ENCODE peak calls at places on chromosomes 16 and 17, in ten cellular contexts. V is breast epithelium, F is transverse colon, B is body of pancreas, G is esophagus muscularis mucosa, P is suprapubic skin, S is stomach, R is A549, W is IMR-90, H is Peyer's patch. D is an unnamed sample. For H3K4me1 and H3K9me3, the result is how much of the 10 kb centered on the place peaks cover.

GRCh38 chr16:85291302-85292148 is 179.3 kb upstream of the CIBAR2 start:
- DNase-seq in V (no peak), F (peak), B (no peak), G (no peak), P (no peak), S (peak), R (no peak), W (no peak), H (peak), D (peak)

GRCh38 chr16:30395155-30395991 is at the start of gene ZNF48:
- DNase-seq in V (peak), F (peak), B (peak), G (no peak), P (peak), S (peak), R (peak), W (peak), H (peak), D (peak)

GRCh38 chr16:426115-426905 is 861 bp downstream of the RAB11FIP3 start:
- DNase-seq in V (no peak), F (peak), B (peak), G (no peak), P (no peak), S (no peak), R (no peak), W (no peak), H (no peak), D (no peak)

GRCh38 chr16:77564791-77565390 is 130.1 kb upstream of the ADAMTS18 start:
- DNase-seq in V (no peak), F (no peak), B (no peak), G (no peak), P (no peak), S (no peak), R (peak), W (peak), H (no peak), D (no peak)

GRCh38 chr16:27759301-27759871 is 209.4 kb downstream of the KATNIP start:
- DNase-seq in V (no peak), F (no peak), B (no peak), G (no peak), P (no peak), S (no peak), R (no peak), W (peak), H (no peak), D (no peak)

GRCh38 chr16:695355-696089 is 5.3 kb upstream of the WDR24 start:
- DNase-seq in V (peak), F (peak), B (peak), G (no peak), P (no peak), S (peak), R (peak), W (no peak), H (peak), D (peak)

GRCh38 chr16:85658504-85659326 is 30.0 kb downstream of the GINS2 start:
- DNase-seq in V (no peak), F (no peak), B (no peak), G (no peak), P (no peak), S (no peak), R (no peak), W (no peak), H (no peak), D (no peak)

GRCh38 chr16:72565137-72565536 is 393.2 kb upstream of the PMFBP1 start:
- DNase-seq in V (no peak), F (no peak), B (no peak), G (no peak), P (no peak), S (no peak), R (no peak), W (no peak), H (no peak), D (no peak)

GRCh38 chr16:75099075-75099667 is 17.4 kb downstream of the LDHD start:
- DNase-seq in V (no peak), F (no peak), B (no peak), G (no peak), P (no peak), S (no peak), R (no peak), W (no peak), H (no peak), D (no peak)

DNA sequence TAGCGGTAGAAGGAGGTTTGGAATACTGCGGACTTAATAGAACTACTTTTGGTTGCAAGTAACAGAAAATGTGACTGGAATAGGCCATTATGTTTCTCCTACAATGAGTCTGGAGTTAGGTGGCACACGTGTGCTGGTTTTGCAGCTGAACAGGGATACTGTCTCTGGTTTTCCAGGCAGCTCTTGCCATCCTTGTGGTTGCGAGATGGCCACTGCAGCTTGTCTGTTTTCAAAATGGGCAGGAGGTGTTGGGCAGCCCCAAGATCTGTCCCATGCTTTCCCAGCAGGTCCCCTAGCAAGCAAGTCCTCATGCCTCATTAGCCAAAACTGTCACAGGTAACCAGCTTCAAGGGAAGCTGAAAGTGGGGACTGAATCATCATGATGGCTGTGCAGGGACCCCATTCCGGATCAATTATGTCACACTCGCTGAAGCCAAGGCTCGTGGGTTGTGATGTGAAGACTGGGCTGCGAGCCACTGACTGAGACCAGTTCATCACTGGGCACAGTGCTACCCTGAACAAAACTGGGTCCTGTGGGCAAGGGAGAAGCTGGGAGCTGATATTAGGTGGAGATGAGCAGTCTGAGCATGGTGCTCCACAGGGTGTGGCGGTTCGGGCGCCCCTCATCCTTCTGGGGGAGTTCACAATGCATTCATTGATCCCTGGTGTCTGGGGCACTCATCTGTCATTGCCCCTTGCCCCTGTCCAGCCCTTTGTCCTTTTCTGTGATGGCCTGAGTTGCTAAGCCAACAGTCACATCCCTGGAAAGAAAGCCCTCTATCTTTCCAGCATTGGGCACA is 82.1 kb downstream of the KSR1 start:
- DNase-seq in V (no peak), F (no peak), B (no peak), G (no peak), P (no peak), S (no peak), R (no peak), W (peak), H (no peak), D (no peak)
- H3K4me1 ChIP-seq in V (under half), F (half or more), B (half or more), G (half or more), P (under half), S (under half), R (half or more), W (half or more), H (half or more), D (half or more)

GRCh38 chr17:82937411-82938371 is 97.9 kb upstream of the ZNF750 start:
- DNase-seq in V (no peak), F (peak), B (no peak), G (no peak), P (peak), S (peak), R (no peak), W (no peak), H (peak), D (peak)

GRCh38 chr17:82941021-82942001 is 101.5 kb upstream of the ZNF750 start:
- DNase-seq in V (no peak), F (peak), B (no peak), G (no peak), P (peak), S (no peak), R (no peak), W (no peak), H (peak), D (peak)

GRCh38 chr17:82938486-82939212 is 98.8 kb upstream of the ZNF750 start:
- DNase-seq in V (no peak), F (no peak), B (no peak), G (no peak), P (peak), S (no peak), R (no peak), W (no peak), H (peak), D (peak)

GRCh38 chr17:82940226-82941020 is 100.6 kb upstream of the ZNF750 start:
- DNase-seq in V (no peak), F (no peak), B (no peak), G (no peak), P (peak), S (no peak), R (no peak), W (no peak), H (peak), D (peak)

GRCh38 chr17:82939213-82940030 is 99.6 kb upstream of the ZNF750 start:
- DNase-seq in V (no peak), F (no peak), B (no peak), G (no peak), P (peak), S (no peak), R (no peak), W (no peak), H (peak), D (peak)
- TF ChIP-seq POLR2A in V (no peak), F (no peak), B (no peak), G (no peak), P (no peak), S (no peak), R (no peak), W (no peak), H (no peak), D (no peak)

DNA sequence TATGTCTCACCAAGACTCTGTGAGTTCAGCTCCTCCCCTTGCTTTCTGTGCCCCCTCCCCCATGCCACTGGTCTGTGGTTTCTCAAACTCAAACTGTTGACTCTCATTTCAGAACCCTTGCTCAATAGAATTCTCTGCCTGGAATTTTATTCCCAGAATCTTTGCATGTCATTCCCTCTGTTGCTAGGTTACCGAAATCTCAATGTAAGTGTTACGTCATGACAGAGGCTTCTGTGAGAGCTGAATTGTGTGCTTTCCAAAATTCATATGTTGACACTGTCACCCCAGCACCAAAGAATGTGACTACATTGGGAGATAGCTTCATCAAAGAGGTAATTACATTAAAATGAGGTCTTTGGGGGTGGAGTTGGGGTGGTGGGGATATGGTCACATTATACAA is 1938.8 kb downstream of the TP53TG3F start:
- DNase-seq in V (no peak), F (no peak), B (no peak), G (no peak), P (no peak), S (no peak), R (no peak), W (no peak), H (no peak), D (no peak)
- H3K9me3 ChIP-seq in V (under half), F (under half), B (under half), G (under half), P (under half), S (under half), R (under half), W (under half), H (under half), D (under half)

GRCh38 chr17:42405963-42406495 is 17.0 kb downstream of the CAVIN1 start:
- DNase-seq in V (peak), F (peak), B (peak), G (peak), P (peak), S (peak), R (peak), W (peak), H (peak), D (peak)

GRCh38 chr17:42406602-42407288 is 16.3 kb downstream of the CAVIN1 start:
- DNase-seq in V (no peak), F (no peak), B (no peak), G (no peak), P (no peak), S (no peak), R (no peak), W (no peak), H (no peak), D (no peak)

GRCh38 chr17:42407289-42407836 is 15.7 kb downstream of the CAVIN1 start:
- DNase-seq in V (peak), F (peak), B (peak), G (no peak), P (peak), S (peak), R (peak), W (peak), H (peak), D (peak)

GRCh38 chr17:42409467-42410351 is 13.3 kb downstream of the CAVIN1 start:
- DNase-seq in V (peak), F (peak), B (peak), G (no peak), P (peak), S (peak), R (peak), W (peak), H (no peak), D (peak)

DNA sequence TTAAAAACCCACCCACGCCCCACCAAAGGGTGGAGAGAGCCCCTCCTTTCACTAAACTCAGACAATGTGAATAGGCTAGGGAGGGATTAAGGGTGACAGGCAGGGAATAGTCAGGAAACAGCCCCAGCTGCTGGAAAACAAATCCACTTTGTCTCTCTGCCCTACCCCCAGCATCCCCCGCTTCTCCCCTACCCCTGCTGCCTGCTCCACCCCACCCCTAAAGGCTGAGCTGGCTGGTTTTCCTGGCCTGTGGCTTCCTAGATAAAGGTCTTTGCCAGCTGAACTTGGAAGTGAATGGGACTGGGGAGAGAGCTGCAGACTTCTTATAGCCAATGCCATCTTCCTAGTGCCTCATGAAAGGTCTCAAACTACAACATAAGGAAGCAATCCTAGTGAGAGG is 15.0 kb downstream of the CAVIN1 start:
- DNase-seq in V (no peak), F (no peak), B (no peak), G (no peak), P (no peak), S (no peak), R (no peak), W (no peak), H (no peak), D (no peak)
- H3K4me1 ChIP-seq in V (under half), F (half or more), B (under half), G (half or more), P (half or more), S (half or more), R (half or more), W (under half), H (half or more), D (half or more)

GRCh38 chr16:68987734-68988457 is 117.6 kb upstream of the HAS3 start:
- DNase-seq in V (no peak), F (no peak), B (no peak), G (peak), P (no peak), S (no peak), R (no peak), W (no peak), H (no peak), D (no peak)
- TF ChIP-seq POLR2A in V (no peak), F (no peak), B (no peak), G (no peak), P (no peak), S (no peak), R (no peak), W (no peak), H (no peak), D (no peak)

GRCh38 chr16:35150805-35151312 is 1691.4 kb downstream of the TP53TG3F start:
- DNase-seq in V (no peak), F (no peak), B (no peak), G (peak), P (no peak), S (no peak), R (no peak), W (no peak), H (no peak), D (no peak)

GRCh38 chr16:35152067-35152627 is 1692.7 kb downstream of the TP53TG3F start:
- DNase-seq in V (no peak), F (no peak), B (no peak), G (peak), P (no peak), S (no peak), R (no peak), W (no peak), H (no peak), D (no peak)

GRCh38 chr16:35148748-35149147 is 1689.3 kb downstream of the TP53TG3F start:
- DNase-seq in V (no peak), F (no peak), B (no peak), G (no peak), P (no peak), S (no peak), R (no peak), W (no peak), H (no peak), D (no peak)

GRCh38 chr16:35147556-35148504 is 1688.4 kb downstream of the TP53TG3F start:
- DNase-seq in V (no peak), F (no peak), B (no peak), G (peak), P (no peak), S (no peak), R (no peak), W (no peak), H (no peak), D (no peak)

GRCh38 chr16:35149550-35149949 is 1690.1 kb downstream of the TP53TG3F start:
- DNase-seq in V (no peak), F (no peak), B (no peak), G (peak), P (no peak), S (no peak), R (no peak), W (no peak), H (no peak), D (no peak)
- H3K9me3 ChIP-seq in V (under half), F (under half), B (under half), G (under half), P (under half), S (half or more), R (under half), W (under half), H (under half), D (half or more)

DNA sequence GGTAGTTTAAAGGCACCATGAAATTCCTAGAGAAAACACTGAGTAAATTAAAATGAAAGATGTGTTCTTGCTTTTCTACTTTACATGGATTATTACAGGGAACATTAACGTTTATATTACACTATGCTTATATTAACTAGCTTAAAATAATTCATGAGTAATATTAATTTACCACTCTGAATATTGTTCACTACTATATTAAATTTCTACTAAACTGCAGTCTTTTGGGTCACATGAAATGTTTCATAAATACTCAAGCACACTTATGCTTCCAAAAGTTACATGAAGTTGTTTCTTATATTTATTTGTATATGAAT is 3.4 kb upstream of the MAP1LC3B start:
- DNase-seq in V (no peak), F (no peak), B (no peak), G (no peak), P (no peak), S (no peak), R (no peak), W (no peak), H (no peak), D (no peak)
- H3K4me1 ChIP-seq in V (under half), F (under half), B (half or more), G (half or more), P (half or more), S (under half), R (under half), W (under half), H (under half), D (half or more)

D was measured in upper lobe of left lung.